ENCODE peak calls at places on chromosome 2, in five cellular contexts. Z is neural progenitor cell; B is skeletal muscle cell; T is effector CD4-positive, alpha-beta T cell; E is activated naive CD4-positive, alpha-beta T cell. W is an unnamed sample.

GRCh38 chr2:197779261-197779660 is 5.9 kb downstream of the BOLL start:
- DNase-seq in Z (no peak), B (no peak), T (no peak), E (no peak), W (no peak)

GRCh38 chr2:12173271-12173942 is 427.0 kb downstream of the LPIN1 start:
- DNase-seq in Z (no peak), B (no peak), T (no peak), E (no peak), W (no peak)

GRCh38 chr2:76625101-76625500 is 897.1 kb downstream of the LRRTM4 start:
- DNase-seq in Z (no peak), B (no peak), T (no peak), E (no peak), W (no peak)

GRCh38 chr2:66559672-66560071 is 124.7 kb downstream of the MEIS1 start:
- DNase-seq in Z (no peak), B (no peak), T (no peak), E (no peak), W (no peak)

GRCh38 chr2:239569401-239570090 is 168.7 kb upstream of the HDAC4 start:
- DNase-seq in Z (no peak), B (no peak), T (no peak), E (no peak), W (no peak)

GRCh38 chr2:216298719-216299118 is 73.6 kb downstream of the MARCHF4 start:
- DNase-seq in Z (no peak), B (peak), T (no peak), E (no peak), W (no peak)

GRCh38 chr2:220228310-220229006 is 601.0 kb downstream of the SLC4A3 start:
- DNase-seq in Z (no peak), B (peak), T (no peak), E (no peak), W (no peak)

GRCh38 chr2:85019121-85019520 is 48.2 kb downstream of the KCMF1 start:
- DNase-seq in Z (no peak), B (no peak), T (no peak), E (no peak), W (no peak)

GRCh38 chr2:86049529-86049928 is 56.2 kb downstream of the POLR1A start:
- DNase-seq in Z (no peak), B (no peak), T (no peak), E (no peak), W (no peak)

GRCh38 chr2:233430651-233431050 is 76.4 kb downstream of the DGKD start:
- DNase-seq in Z (no peak), B (no peak), T (no peak), E (no peak), W (no peak)

GRCh38 chr2:60316381-60317028 is 236.9 kb downstream of the BCL11A start:
- DNase-seq in Z (peak), B (no peak), T (no peak), E (no peak), W (no peak)

GRCh38 chr2:904243-905024 is 46.2 kb upstream of the SNTG2 start:
- DNase-seq in Z (no peak), B (no peak), T (no peak), E (no peak), W (no peak)

GRCh38 chr2:218286570-218287459 is 5.5 kb downstream of the TMBIM1 start:
- DNase-seq in Z (peak), B (peak), T (peak), E (peak), W (peak)

GRCh38 chr2:234880551-234881211 is 71.1 kb upstream of the SH3BP4 start:
- DNase-seq in Z (no peak), B (peak), T (no peak), E (no peak), W (no peak)

GRCh38 chr2:42708196-42708595 is 55.7 kb downstream of the OXER1 start:
- DNase-seq in Z (no peak), B (no peak), T (no peak), E (no peak), W (no peak)

GRCh38 chr2:234879671-234880455 is 72.0 kb upstream of the SH3BP4 start:
- DNase-seq in Z (no peak), B (peak), T (no peak), E (no peak), W (no peak)

GRCh38 chr2:23385351-23385747 is 370 bp downstream of the KLHL29 start:
- DNase-seq in Z (peak), B (no peak), T (no peak), E (no peak), W (no peak)

GRCh38 chr2:132582360-132582759 is 87.6 kb downstream of the LYPD1 start:
- DNase-seq in Z (no peak), B (peak), T (no peak), E (no peak), W (no peak)

GRCh38 chr2:27489118-27489497 is 435 bp downstream of the IFT172 start:
- DNase-seq in Z (peak), B (no peak), T (no peak), E (no peak), W (no peak)

GRCh38 chr2:182406221-182406620 is 20.6 kb downstream of the PDE1A start:
- DNase-seq in Z (no peak), B (no peak), T (no peak), E (no peak), W (no peak)

W was measured in anterior cingulate cortex.